ENCODE peak calls at places on chromosomes 13 and 19, in five cellular contexts. J is brain microvascular endothelial cell; Q is AG10803; M is stimulated activated CD8-positive, alpha-beta memory T cell treated with anti-CD3 and anti-CD28 coated beads, Interleukin-4, amount 100 ng/mL, for 1 hour; C is T-helper 1 cell. P is an unnamed sample.

GRCh38 chr13:42577538-42577937 is 3.6 kb downstream of the TNFSF11 start:
- DNase-seq in M (no peak), J (no peak), C (no peak), Q (no peak), P (no peak)

GRCh38 chr19:42219812-42220750 is at the start of gene ZNF526:
- DNase-seq in J (peak; percentile 96), M (peak; percentile 91), C (peak; percentile 97), Q (peak; percentile 96), P (peak; percentile 90)

GRCh38 chr13:90055121-90055520 is 1292.4 kb upstream of the MIR17HG start:
- DNase-seq in C (no peak), Q (no peak), M (no peak), J (no peak), P (no peak)

GRCh38 chr13:34151885-34152284 is 333.9 kb downstream of the RFC3 start:
- DNase-seq in J (no peak), M (no peak), C (no peak), Q (no peak), P (no peak)

GRCh38 chr13:43805071-43805468 is 18.3 kb upstream of the ENOX1 start:
- DNase-seq in Q (peak; percentile 79), J (peak; percentile 93), C (no peak), M (no peak), P (no peak)

GRCh38 chr19:12665646-12666304 is 767 bp downstream of the MAN2B1 start:
- DNase-seq in M (no peak), Q (no peak), C (no peak), J (no peak), P (no peak)

GRCh38 chr13:60990032-60990733 is 425.5 kb downstream of the PCDH20 start:
- DNase-seq in Q (no peak), C (no peak), M (no peak), J (no peak), P (no peak)

GRCh38 chr19:33399081-33399744 is 25.7 kb downstream of the CEBPG start:
- DNase-seq in M (no peak), C (no peak), Q (no peak), J (no peak), P (no peak)

GRCh38 chr19:44401787-44402115 is 343 bp upstream of the ZNF285 start:
- DNase-seq in J (no peak), Q (no peak), M (no peak), C (no peak), P (no peak)

GRCh38 chr13:75818181-75819110 is 182.3 kb downstream of the LMO7 start:
- DNase-seq in Q (no peak), J (no peak), M (no peak), C (no peak), P (no peak)

GRCh38 chr19:19385900-19386339 is 19.6 kb upstream of the GATAD2A start:
- DNase-seq in J (no peak), Q (no peak), C (no peak), M (no peak), P (no peak)

GRCh38 chr13:72430923-72431322 is 296.5 kb downstream of the MZT1 start:
- DNase-seq in Q (no peak), J (no peak), C (no peak), M (no peak), P (no peak)

GRCh38 chr19:8039231-8039630 is 13.3 kb upstream of the CCL25 start:
- DNase-seq in Q (no peak), M (no peak), J (no peak), C (no peak), P (no peak)

GRCh38 chr19:14073925-14074838 is 1.6 kb downstream of the MISP3 start:
- DNase-seq in Q (no peak), M (no peak), J (no peak), C (no peak), P (no peak)

GRCh38 chr13:45339867-45340266 is 1.1 kb downstream of the TPT1 start:
- DNase-seq in M (no peak), Q (no peak), C (no peak), J (no peak), P (no peak)

GRCh38 chr13:98332222-98332621 is 155.2 kb upstream of the RNF113B start:
- DNase-seq in J (no peak), Q (no peak), M (no peak), C (no peak), P (no peak)